ENCODE peak calls at places on chromosome 18, in eight cellular contexts. One of them, this sample, is unnamed.

GRCh38 chr18:9612215-9612830 is 2.0 kb downstream of the PPP4R1 start:
- DNase-seq in WERI-Rb-1: peak
- DNase-seq in fibroblast of pulmonary artery: peak
- DNase-seq in AG04449: no peak
- DNase-seq in GM12878: no peak
- DNase-seq in Peyer's patch: peak
- DNase-seq in cardiac muscle cell: peak
- DNase-seq in uterus: no peak
- DNase-seq in this sample: peak

GRCh38 chr18:63762518-63762917 is 12.7 kb upstream of the SERPINB7 start:
- DNase-seq in fibroblast of pulmonary artery: peak
- DNase-seq in Peyer's patch: no peak
- DNase-seq in GM12878: no peak
- DNase-seq in uterus: no peak
- DNase-seq in WERI-Rb-1: no peak
- DNase-seq in cardiac muscle cell: no peak
- DNase-seq in AG04449: peak
- DNase-seq in this sample: peak

GRCh38 chr18:49920731-49921130 is 107.4 kb upstream of the ACAA2 start:
- DNase-seq in fibroblast of pulmonary artery: no peak
- DNase-seq in uterus: no peak
- DNase-seq in WERI-Rb-1: no peak
- DNase-seq in GM12878: no peak
- DNase-seq in AG04449: no peak
- DNase-seq in cardiac muscle cell: no peak
- DNase-seq in Peyer's patch: no peak
- DNase-seq in this sample: no peak

GRCh38 chr18:12455511-12455910 is 47.8 kb downstream of the PRELID3A start:
- DNase-seq in fibroblast of pulmonary artery: peak
- DNase-seq in Peyer's patch: no peak
- DNase-seq in WERI-Rb-1: no peak
- DNase-seq in uterus: no peak
- DNase-seq in cardiac muscle cell: no peak
- DNase-seq in GM12878: no peak
- DNase-seq in AG04449: no peak
- DNase-seq in this sample: peak

GRCh38 chr18:45962866-45963265 is 4.3 kb downstream of the EPG5 start:
- DNase-seq in fibroblast of pulmonary artery: peak
- DNase-seq in WERI-Rb-1: no peak
- DNase-seq in GM12878: no peak
- DNase-seq in uterus: no peak
- DNase-seq in AG04449: peak
- DNase-seq in Peyer's patch: no peak
- DNase-seq in cardiac muscle cell: no peak
- DNase-seq in this sample: peak

GRCh38 chr18:50644807-50645206 is 84.9 kb downstream of the MAPK4 start:
- DNase-seq in WERI-Rb-1: peak
- DNase-seq in Peyer's patch: no peak
- DNase-seq in GM12878: no peak
- DNase-seq in cardiac muscle cell: peak
- DNase-seq in AG04449: no peak
- DNase-seq in uterus: no peak
- DNase-seq in fibroblast of pulmonary artery: no peak
- DNase-seq in this sample: no peak

GRCh38 chr18:35459997-35460396 is 37.8 kb downstream of the INO80C start:
- DNase-seq in uterus: no peak
- DNase-seq in Peyer's patch: no peak
- DNase-seq in cardiac muscle cell: no peak
- DNase-seq in AG04449: no peak
- DNase-seq in GM12878: no peak
- DNase-seq in WERI-Rb-1: no peak
- DNase-seq in fibroblast of pulmonary artery: no peak
- DNase-seq in this sample: no peak

GRCh38 chr18:36406805-36407204 is 109.3 kb downstream of the FHOD3 start:
- DNase-seq in GM12878: no peak
- DNase-seq in AG04449: no peak
- DNase-seq in WERI-Rb-1: no peak
- DNase-seq in cardiac muscle cell: no peak
- DNase-seq in fibroblast of pulmonary artery: no peak
- DNase-seq in uterus: no peak
- DNase-seq in Peyer's patch: no peak
- DNase-seq in this sample: no peak

GRCh38 chr18:51279367-51279984 is 82.0 kb upstream of the MEX3C start:
- DNase-seq in AG04449: no peak
- DNase-seq in GM12878: peak
- DNase-seq in cardiac muscle cell: no peak
- DNase-seq in uterus: no peak
- DNase-seq in Peyer's patch: no peak
- DNase-seq in fibroblast of pulmonary artery: no peak
- DNase-seq in WERI-Rb-1: no peak
- DNase-seq in this sample: no peak

GRCh38 chr18:8720141-8720540 is 14.8 kb downstream of the MTCL1 start:
- DNase-seq in Peyer's patch: no peak
- DNase-seq in AG04449: no peak
- DNase-seq in GM12878: no peak
- DNase-seq in fibroblast of pulmonary artery: no peak
- DNase-seq in uterus: no peak
- DNase-seq in cardiac muscle cell: no peak
- DNase-seq in WERI-Rb-1: no peak
- DNase-seq in this sample: no peak

GRCh38 chr18:79975985-79976680 is 11.7 kb downstream of the HSBP1L1 start:
- DNase-seq in cardiac muscle cell: no peak
- DNase-seq in fibroblast of pulmonary artery: no peak
- DNase-seq in WERI-Rb-1: no peak
- DNase-seq in Peyer's patch: no peak
- DNase-seq in GM12878: no peak
- DNase-seq in uterus: no peak
- DNase-seq in AG04449: no peak
- DNase-seq in this sample: no peak

GRCh38 chr18:62388855-62389760 is 64.0 kb downstream of the TNFRSF11A start:
- DNase-seq in AG04449: no peak
- DNase-seq in fibroblast of pulmonary artery: no peak
- DNase-seq in uterus: no peak
- DNase-seq in Peyer's patch: no peak
- DNase-seq in WERI-Rb-1: no peak
- DNase-seq in cardiac muscle cell: no peak
- DNase-seq in GM12878: no peak
- DNase-seq in this sample: peak

GRCh38 chr18:45370190-45371010 is 244.9 kb upstream of the SLC14A2 start:
- DNase-seq in fibroblast of pulmonary artery: peak
- DNase-seq in Peyer's patch: no peak
- DNase-seq in cardiac muscle cell: no peak
- DNase-seq in WERI-Rb-1: no peak
- DNase-seq in GM12878: no peak
- DNase-seq in AG04449: no peak
- DNase-seq in uterus: no peak
- DNase-seq in this sample: peak

GRCh38 chr18:77160515-77160914 is 27.9 kb upstream of the MBP start:
- DNase-seq in fibroblast of pulmonary artery: no peak
- DNase-seq in WERI-Rb-1: no peak
- DNase-seq in cardiac muscle cell: no peak
- DNase-seq in Peyer's patch: no peak
- DNase-seq in GM12878: no peak
- DNase-seq in uterus: no peak
- DNase-seq in AG04449: no peak
- DNase-seq in this sample: no peak

GRCh38 chr18:55489742-55490055 is 98.3 kb downstream of the TCF4 start:
- DNase-seq in cardiac muscle cell: no peak
- DNase-seq in WERI-Rb-1: no peak
- DNase-seq in GM12878: peak
- DNase-seq in AG04449: no peak
- DNase-seq in uterus: no peak
- DNase-seq in Peyer's patch: no peak
- DNase-seq in fibroblast of pulmonary artery: no peak
- DNase-seq in this sample: no peak

GRCh38 chr18:35642802-35643201 is 61.3 kb downstream of the GALNT1 start:
- DNase-seq in fibroblast of pulmonary artery: no peak
- DNase-seq in uterus: no peak
- DNase-seq in cardiac muscle cell: no peak
- DNase-seq in WERI-Rb-1: no peak
- DNase-seq in Peyer's patch: no peak
- DNase-seq in AG04449: no peak
- DNase-seq in GM12878: no peak
- DNase-seq in this sample: no peak

GRCh38 chr18:74892066-74892627 is 294.5 kb downstream of the ZNF407 start:
- DNase-seq in fibroblast of pulmonary artery: no peak
- DNase-seq in cardiac muscle cell: no peak
- DNase-seq in GM12878: no peak
- DNase-seq in Peyer's patch: no peak
- DNase-seq in uterus: no peak
- DNase-seq in AG04449: no peak
- DNase-seq in WERI-Rb-1: no peak
- DNase-seq in this sample: no peak

DNA sequence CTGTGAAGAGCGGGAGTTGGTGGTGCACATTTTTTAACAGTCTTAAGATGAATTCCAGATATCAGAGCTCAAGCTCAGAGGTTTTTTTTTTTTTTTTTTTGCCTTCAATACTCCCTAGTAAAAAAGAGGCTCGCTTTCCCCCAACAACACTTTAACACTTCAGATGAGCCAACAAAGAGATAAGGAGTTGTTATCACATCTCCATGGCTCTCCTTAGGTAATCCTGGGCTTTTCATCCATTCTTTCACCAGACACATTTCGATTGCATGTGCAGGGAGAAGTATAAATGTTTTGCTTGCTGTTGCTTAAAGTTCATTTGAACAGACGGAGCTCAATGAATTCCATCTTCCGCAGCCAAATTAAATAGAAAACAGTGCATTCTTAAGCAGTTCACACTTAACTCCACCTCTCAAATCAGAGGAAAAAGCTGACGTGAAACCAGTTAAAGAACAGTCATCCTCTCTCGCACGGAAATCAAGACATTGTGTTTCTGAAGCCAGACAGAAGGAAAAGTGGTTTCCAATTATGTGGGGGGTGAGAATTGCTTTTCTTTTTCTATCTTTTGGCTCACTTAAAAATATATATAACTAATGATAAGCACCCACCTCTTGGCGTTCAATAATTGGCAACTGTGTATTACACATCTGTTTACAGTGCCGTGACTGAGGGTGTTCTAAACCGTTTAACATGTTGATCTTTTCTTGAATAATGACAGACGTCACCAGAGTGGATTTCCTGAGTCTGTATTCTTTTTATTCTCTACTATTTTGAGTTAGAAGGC is 118.2 kb downstream of the ZNF521 start:
- DNase-seq in GM12878: no peak
- DNase-seq in AG04449: peak
- DNase-seq in WERI-Rb-1: no peak
- DNase-seq in cardiac muscle cell: no peak
- DNase-seq in fibroblast of pulmonary artery: peak
- DNase-seq in uterus: no peak
- DNase-seq in Peyer's patch: no peak
- DNase-seq in this sample: peak
- H3K4me3 ChIP-seq in GM12878: no peak
- H3K4me3 ChIP-seq in AG04449: peak
- H3K4me3 ChIP-seq in WERI-Rb-1: no peak
- H3K4me3 ChIP-seq in cardiac muscle cell: no peak
- H3K4me3 ChIP-seq in fibroblast of pulmonary artery: peak
- H3K4me3 ChIP-seq in uterus: peak
- H3K4me3 ChIP-seq in Peyer's patch: no peak
- H3K4me3 ChIP-seq in this sample: peak

GRCh38 chr18:26403451-26403850 is 144.9 kb downstream of the KCTD1 start:
- DNase-seq in cardiac muscle cell: no peak
- DNase-seq in Peyer's patch: no peak
- DNase-seq in AG04449: no peak
- DNase-seq in WERI-Rb-1: no peak
- DNase-seq in uterus: no peak
- DNase-seq in fibroblast of pulmonary artery: no peak
- DNase-seq in GM12878: no peak
- DNase-seq in this sample: no peak

GRCh38 chr18:26406854-26407517 is 141.4 kb downstream of the KCTD1 start:
- DNase-seq in AG04449: no peak
- DNase-seq in WERI-Rb-1: no peak
- DNase-seq in fibroblast of pulmonary artery: no peak
- DNase-seq in uterus: no peak
- DNase-seq in GM12878: no peak
- DNase-seq in Peyer's patch: no peak
- DNase-seq in cardiac muscle cell: no peak
- DNase-seq in this sample: no peak

GRCh38 chr18:26407721-26408601 is 140.4 kb downstream of the KCTD1 start:
- DNase-seq in cardiac muscle cell: no peak
- DNase-seq in GM12878: no peak
- DNase-seq in WERI-Rb-1: no peak
- DNase-seq in fibroblast of pulmonary artery: no peak
- DNase-seq in Peyer's patch: no peak
- DNase-seq in AG04449: no peak
- DNase-seq in uterus: no peak
- DNase-seq in this sample: peak

GRCh38 chr18:26406294-26406693 is 142.1 kb downstream of the KCTD1 start:
- DNase-seq in Peyer's patch: no peak
- DNase-seq in uterus: no peak
- DNase-seq in AG04449: no peak
- DNase-seq in GM12878: no peak
- DNase-seq in WERI-Rb-1: no peak
- DNase-seq in cardiac muscle cell: no peak
- DNase-seq in fibroblast of pulmonary artery: no peak
- DNase-seq in this sample: no peak

GRCh38 chr18:26405190-26405781 is 143.1 kb downstream of the KCTD1 start:
- DNase-seq in cardiac muscle cell: peak
- DNase-seq in Peyer's patch: no peak
- DNase-seq in fibroblast of pulmonary artery: peak
- DNase-seq in uterus: no peak
- DNase-seq in WERI-Rb-1: peak
- DNase-seq in GM12878: no peak
- DNase-seq in AG04449: no peak
- DNase-seq in this sample: peak
- TF ChIP-seq CTCF in cardiac muscle cell: peak
- TF ChIP-seq CTCF in Peyer's patch: peak
- TF ChIP-seq CTCF in fibroblast of pulmonary artery: peak
- TF ChIP-seq CTCF in uterus: peak
- TF ChIP-seq CTCF in WERI-Rb-1: peak
- TF ChIP-seq CTCF in GM12878: peak
- TF ChIP-seq CTCF in AG04449: peak
- TF ChIP-seq CTCF in this sample: peak

GRCh38 chr18:13612111-13612997 is 114.0 kb downstream of the FAM210A start:
- DNase-seq in fibroblast of pulmonary artery: no peak
- DNase-seq in uterus: no peak
- DNase-seq in Peyer's patch: peak
- DNase-seq in GM12878: peak
- DNase-seq in WERI-Rb-1: no peak
- DNase-seq in cardiac muscle cell: no peak
- DNase-seq in AG04449: no peak
- DNase-seq in this sample: no peak
- H3K4me3 ChIP-seq in fibroblast of pulmonary artery: no peak
- H3K4me3 ChIP-seq in uterus: peak
- H3K4me3 ChIP-seq in Peyer's patch: peak
- H3K4me3 ChIP-seq in GM12878: peak
- H3K4me3 ChIP-seq in WERI-Rb-1: no peak
- H3K4me3 ChIP-seq in cardiac muscle cell: no peak
- H3K4me3 ChIP-seq in AG04449: peak
- H3K4me3 ChIP-seq in this sample: peak

DNA sequence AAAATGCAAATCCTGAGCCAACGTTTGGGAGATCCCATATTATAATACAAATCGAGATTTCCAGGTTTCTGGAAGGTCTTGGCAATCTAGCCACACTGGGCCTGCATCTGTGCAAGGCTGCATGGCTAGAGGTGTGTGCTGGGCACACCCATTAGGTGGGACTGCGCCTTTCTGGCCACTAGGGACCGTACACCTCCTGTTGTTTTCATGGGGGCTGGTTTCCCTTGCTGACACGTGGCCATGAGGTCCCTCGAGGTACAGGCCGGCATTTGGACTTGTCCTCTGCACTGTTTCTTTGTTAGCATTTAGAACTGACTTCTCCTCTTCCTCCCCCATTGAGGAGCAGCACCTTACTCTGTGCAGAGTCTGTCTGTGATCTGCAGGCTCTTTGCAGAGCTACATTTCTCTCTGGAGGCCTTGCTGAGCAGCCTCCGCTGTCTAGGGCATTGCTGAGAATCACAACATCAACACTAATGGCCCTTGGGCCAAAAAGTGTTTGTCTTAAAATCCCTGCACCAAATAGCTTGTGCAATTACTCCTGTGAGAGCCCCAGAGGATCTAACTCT is 131.2 kb downstream of the NEDD4L start:
- DNase-seq in Peyer's patch: no peak
- DNase-seq in uterus: no peak
- DNase-seq in cardiac muscle cell: no peak
- DNase-seq in WERI-Rb-1: no peak
- DNase-seq in fibroblast of pulmonary artery: no peak
- DNase-seq in GM12878: no peak
- DNase-seq in AG04449: no peak
- DNase-seq in this sample: no peak
- TF ChIP-seq CTCF in Peyer's patch: no peak
- TF ChIP-seq CTCF in uterus: no peak
- TF ChIP-seq CTCF in cardiac muscle cell: no peak
- TF ChIP-seq CTCF in WERI-Rb-1: peak
- TF ChIP-seq CTCF in fibroblast of pulmonary artery: no peak
- TF ChIP-seq CTCF in GM12878: no peak
- TF ChIP-seq CTCF in AG04449: no peak
- TF ChIP-seq CTCF in this sample: no peak

This sample was measured in fibroblast of villous mesenchyme.